ENCODE peak calls at places on chromosomes 4 and X, in ten cellular contexts. One of them, this sample, is unnamed.

GRCh38 chr4:185079271-185079905 is 61.1 kb downstream of the HELT start:
- DNase-seq in NCI-H460: no peak
- DNase-seq in NCI-H1417: no peak
- DNase-seq in EL: no peak
- DNase-seq in AG09319: no peak
- DNase-seq in SK-N-MC: no peak
- DNase-seq in substantia nigra: no peak
- DNase-seq in effector memory CD8-positive, alpha-beta T cell: no peak
- DNase-seq in NCI-H2081: no peak
- DNase-seq in GM06990: no peak
- DNase-seq in this sample: no peak

GRCh38 chr4:151415978-151416377 is 7.0 kb downstream of the FHIP1A start:
- DNase-seq in NCI-H460: no peak
- DNase-seq in NCI-H1417: no peak
- DNase-seq in EL: peak
- DNase-seq in AG09319: peak
- DNase-seq in SK-N-MC: no peak
- DNase-seq in substantia nigra: no peak
- DNase-seq in effector memory CD8-positive, alpha-beta T cell: no peak
- DNase-seq in NCI-H2081: no peak
- DNase-seq in GM06990: no peak
- DNase-seq in this sample: no peak

GRCh38 chrX:13797512-13797911 is 19.4 kb downstream of the GPM6B start:
- DNase-seq in NCI-H460: no peak
- DNase-seq in NCI-H1417: no peak
- DNase-seq in EL: no peak
- DNase-seq in AG09319: no peak
- DNase-seq in SK-N-MC: no peak
- DNase-seq in substantia nigra: no peak
- DNase-seq in effector memory CD8-positive, alpha-beta T cell: no peak
- DNase-seq in NCI-H2081: no peak
- DNase-seq in GM06990: no peak
- DNase-seq in this sample: no peak

GRCh38 chrX:69156638-69157037 is 8.6 kb downstream of the PJA1 start:
- DNase-seq in NCI-H460: no peak
- DNase-seq in NCI-H1417: no peak
- DNase-seq in EL: no peak
- DNase-seq in AG09319: no peak
- DNase-seq in SK-N-MC: no peak
- DNase-seq in substantia nigra: no peak
- DNase-seq in effector memory CD8-positive, alpha-beta T cell: no peak
- DNase-seq in NCI-H2081: no peak
- DNase-seq in GM06990: no peak
- DNase-seq in this sample: no peak

GRCh38 chrX:12360389-12360788 is 222.1 kb downstream of the FRMPD4 start:
- DNase-seq in NCI-H460: peak
- DNase-seq in NCI-H1417: no peak
- DNase-seq in EL: peak
- DNase-seq in AG09319: peak
- DNase-seq in SK-N-MC: no peak
- DNase-seq in substantia nigra: no peak
- DNase-seq in effector memory CD8-positive, alpha-beta T cell: no peak
- DNase-seq in NCI-H2081: no peak
- DNase-seq in GM06990: no peak
- DNase-seq in this sample: no peak

GRCh38 chr4:78032446-78032845 is 24.7 kb upstream of the FRAS1 start:
- DNase-seq in NCI-H460: no peak
- DNase-seq in NCI-H1417: peak
- DNase-seq in EL: no peak
- DNase-seq in AG09319: no peak
- DNase-seq in SK-N-MC: no peak
- DNase-seq in substantia nigra: no peak
- DNase-seq in effector memory CD8-positive, alpha-beta T cell: no peak
- DNase-seq in NCI-H2081: peak
- DNase-seq in GM06990: no peak
- DNase-seq in this sample: no peak

GRCh38 chrX:111581086-111581485 is 69.6 kb downstream of the SERTM2 start:
- DNase-seq in NCI-H460: no peak
- DNase-seq in NCI-H1417: no peak
- DNase-seq in EL: no peak
- DNase-seq in AG09319: no peak
- DNase-seq in SK-N-MC: no peak
- DNase-seq in substantia nigra: no peak
- DNase-seq in effector memory CD8-positive, alpha-beta T cell: no peak
- DNase-seq in NCI-H2081: no peak
- DNase-seq in GM06990: no peak
- DNase-seq in this sample: no peak

GRCh38 chr4:111128327-111128726 is 505.4 kb upstream of the PITX2 start:
- DNase-seq in NCI-H460: no peak
- DNase-seq in NCI-H1417: no peak
- DNase-seq in EL: peak
- DNase-seq in AG09319: no peak
- DNase-seq in SK-N-MC: no peak
- DNase-seq in substantia nigra: no peak
- DNase-seq in effector memory CD8-positive, alpha-beta T cell: no peak
- DNase-seq in NCI-H2081: no peak
- DNase-seq in GM06990: no peak
- DNase-seq in this sample: no peak

GRCh38 chr4:73139245-73139644 is 69.7 kb upstream of the COX18 start:
- DNase-seq in NCI-H460: no peak
- DNase-seq in NCI-H1417: no peak
- DNase-seq in EL: no peak
- DNase-seq in AG09319: no peak
- DNase-seq in SK-N-MC: no peak
- DNase-seq in substantia nigra: no peak
- DNase-seq in effector memory CD8-positive, alpha-beta T cell: no peak
- DNase-seq in NCI-H2081: no peak
- DNase-seq in GM06990: no peak
- DNase-seq in this sample: no peak

GRCh38 chr4:186266699-186267467 is 894 bp downstream of the F11 start:
- DNase-seq in NCI-H460: no peak
- DNase-seq in NCI-H1417: no peak
- DNase-seq in EL: no peak
- DNase-seq in AG09319: no peak
- DNase-seq in SK-N-MC: no peak
- DNase-seq in substantia nigra: no peak
- DNase-seq in effector memory CD8-positive, alpha-beta T cell: no peak
- DNase-seq in NCI-H2081: no peak
- DNase-seq in GM06990: no peak
- DNase-seq in this sample: no peak

GRCh38 chr4:16466581-16466980 is 240.3 kb upstream of the TAPT1 start:
- DNase-seq in NCI-H460: no peak
- DNase-seq in NCI-H1417: no peak
- DNase-seq in EL: no peak
- DNase-seq in AG09319: no peak
- DNase-seq in SK-N-MC: no peak
- DNase-seq in substantia nigra: no peak
- DNase-seq in effector memory CD8-positive, alpha-beta T cell: no peak
- DNase-seq in NCI-H2081: no peak
- DNase-seq in GM06990: no peak
- DNase-seq in this sample: no peak

GRCh38 chr4:95091272-95091671 is 333.5 kb downstream of the BMPR1B start:
- DNase-seq in NCI-H460: no peak
- DNase-seq in NCI-H1417: no peak
- DNase-seq in EL: no peak
- DNase-seq in AG09319: no peak
- DNase-seq in SK-N-MC: no peak
- DNase-seq in substantia nigra: no peak
- DNase-seq in effector memory CD8-positive, alpha-beta T cell: no peak
- DNase-seq in NCI-H2081: no peak
- DNase-seq in GM06990: no peak
- DNase-seq in this sample: no peak

GRCh38 chr4:104596189-104596588 is 101.5 kb upstream of the CXXC4 start:
- DNase-seq in NCI-H460: no peak
- DNase-seq in NCI-H1417: no peak
- DNase-seq in EL: no peak
- DNase-seq in AG09319: no peak
- DNase-seq in SK-N-MC: no peak
- DNase-seq in substantia nigra: no peak
- DNase-seq in effector memory CD8-positive, alpha-beta T cell: no peak
- DNase-seq in NCI-H2081: no peak
- DNase-seq in GM06990: no peak
- DNase-seq in this sample: no peak

GRCh38 chrX:82813671-82814078 is 694.4 kb upstream of the POU3F4 start:
- DNase-seq in NCI-H460: peak
- DNase-seq in NCI-H1417: no peak
- DNase-seq in EL: peak
- DNase-seq in AG09319: no peak
- DNase-seq in SK-N-MC: no peak
- DNase-seq in substantia nigra: no peak
- DNase-seq in effector memory CD8-positive, alpha-beta T cell: no peak
- DNase-seq in NCI-H2081: no peak
- DNase-seq in GM06990: no peak
- DNase-seq in this sample: no peak

GRCh38 chr4:187840814-187841213 is 154.8 kb upstream of the ZFP42 start:
- DNase-seq in NCI-H460: no peak
- DNase-seq in NCI-H1417: no peak
- DNase-seq in EL: peak
- DNase-seq in AG09319: no peak
- DNase-seq in SK-N-MC: no peak
- DNase-seq in substantia nigra: no peak
- DNase-seq in effector memory CD8-positive, alpha-beta T cell: no peak
- DNase-seq in NCI-H2081: no peak
- DNase-seq in GM06990: no peak
- DNase-seq in this sample: no peak

This sample was measured in activated T-helper 2 cell treated with anti-CD3 and anti-CD28 coated beads, Interferon-gamma antibody, Interleukin-2, Interleukin-4, amounts not matched to agents 10 μg/mL and 5 μg/mL and 100 μg/mL, durations not matched to agents 14 hours and 24 hours and 36 hours.